ENCODE peak calls at places on chromosomes 3 and 15, in six cellular contexts. F is K562, K is H1, R is GM12891, I is HepG2, V is GM12878. G is an unnamed sample.

GRCh38 chr3:127157181-127157828 is 35.6 kb upstream of the PRR23E start:
- DNase-seq in R (no peak), K (no peak), I (no peak), V (no peak), F (no peak), G (no peak)

GRCh38 chr3:177838951-177839350 is 641.7 kb upstream of the TBL1XR1 start:
- DNase-seq in R (no peak), F (no peak), K (no peak), V (no peak), I (no peak), G (no peak)

GRCh38 chr3:140771030-140771677 is 93.3 kb downstream of the TRIM42 start:
- DNase-seq in R (no peak), I (no peak), F (no peak), V (no peak), K (no peak), G (no peak)

GRCh38 chr3:78139166-78139565 is 1099.3 kb downstream of the ROBO2 start:
- DNase-seq in R (no peak), F (no peak), K (no peak), I (no peak), V (no peak), G (no peak)

GRCh38 chr3:133058243-133058642 is 20.1 kb downstream of the TMEM108 start:
- DNase-seq in I (no peak), K (no peak), F (no peak), V (no peak), R (no peak), G (no peak)

GRCh38 chr15:66802087-66803001 is 100.3 kb downstream of the SMAD6 start:
- DNase-seq in R (no peak), F (peak), V (no peak), K (no peak), I (no peak), G (no peak)

GRCh38 chr15:64775551-64776401 is at the start of gene RBPMS2:
- DNase-seq in F (no peak), V (no peak), I (no peak), K (no peak), R (peak), G (no peak)

GRCh38 chr3:75631541-75631940 is 32.6 kb upstream of the FRG2C start:
- DNase-seq in V (no peak), F (no peak), R (no peak), K (no peak), I (no peak), G (no peak)

GRCh38 chr15:80072285-80072684 is 12.8 kb downstream of the ZFAND6 start:
- DNase-seq in R (no peak), F (peak), V (peak), I (peak), K (no peak), G (no peak)

GRCh38 chr15:48963524-48964113 is at the start of gene SHC4:
- DNase-seq in K (no peak), V (no peak), R (peak), I (peak), F (peak), G (no peak)

GRCh38 chr15:100125627-100126231 is 216.0 kb downstream of the ADAMTS17 start:
- DNase-seq in F (no peak), V (no peak), R (no peak), K (no peak), I (no peak), G (no peak)

GRCh38 chr3:96331341-96331740 is 483.1 kb upstream of the EPHA6 start:
- DNase-seq in K (no peak), R (no peak), I (no peak), F (no peak), V (no peak), G (no peak)

GRCh38 chr3:34185301-34185700 is 386.9 kb downstream of the PDCD6IP start:
- DNase-seq in F (no peak), R (no peak), I (no peak), V (no peak), K (no peak), G (no peak)

GRCh38 chr3:170473358-170473757 is 54.7 kb downstream of the CLDN11 start:
- DNase-seq in I (no peak), V (no peak), F (no peak), R (no peak), K (no peak), G (no peak)

GRCh38 chr3:122092460-122093165 is 37.5 kb downstream of the CD86 start:
- DNase-seq in I (no peak), R (no peak), K (no peak), F (peak), V (no peak), G (no peak)

GRCh38 chr3:183491109-183491922 is 62.9 kb upstream of the MCF2L2 start:
- DNase-seq in F (no peak), I (no peak), K (no peak), V (no peak), R (no peak), G (no peak)

GRCh38 chr3:112010631-112011030 is 11.9 kb downstream of the TAGLN3 start:
- DNase-seq in K (no peak), V (no peak), I (no peak), F (no peak), R (no peak), G (no peak)

GRCh38 chr3:39757312-39757711 is 52.1 kb upstream of the MYRIP start:
- DNase-seq in F (no peak), V (no peak), R (no peak), I (no peak), K (no peak), G (no peak)

GRCh38 chr15:60580650-60581415 is 101.9 kb upstream of the ICE2 start:
- DNase-seq in K (no peak), I (peak), F (no peak), V (no peak), R (no peak), G (no peak)

GRCh38 chr3:52210037-52210436 is 12.1 kb downstream of the ALAS1 start:
- DNase-seq in K (no peak), F (no peak), R (no peak), I (no peak), V (no peak), G (no peak)

GRCh38 chr15:48641416-48641815 is 4.1 kb downstream of the FBN1 start:
- DNase-seq in F (no peak), K (no peak), V (peak), I (no peak), R (peak), G (no peak)

GRCh38 chr15:93146196-93146595 is 57.2 kb upstream of the RGMA start:
- DNase-seq in F (no peak), K (no peak), V (no peak), I (no peak), R (no peak), G (no peak)

GRCh38 chr15:81265944-81266775 is 57.8 kb downstream of the STARD5 start:
- DNase-seq in I (peak), F (peak), R (peak), K (peak), V (no peak), G (peak)

GRCh38 chr15:93614446-93615104 is 525.6 kb upstream of the RGMA start:
- DNase-seq in V (no peak), K (no peak), I (no peak), F (no peak), R (no peak), G (no peak)

GRCh38 chr15:63094495-63094931 is 27.1 kb upstream of the LACTB start:
- DNase-seq in K (no peak), F (no peak), I (peak), V (no peak), R (no peak), G (no peak)

GRCh38 chr3:34178415-34178814 is 380.0 kb downstream of the PDCD6IP start:
- DNase-seq in K (no peak), F (no peak), I (no peak), V (no peak), R (no peak), G (no peak)

DNA sequence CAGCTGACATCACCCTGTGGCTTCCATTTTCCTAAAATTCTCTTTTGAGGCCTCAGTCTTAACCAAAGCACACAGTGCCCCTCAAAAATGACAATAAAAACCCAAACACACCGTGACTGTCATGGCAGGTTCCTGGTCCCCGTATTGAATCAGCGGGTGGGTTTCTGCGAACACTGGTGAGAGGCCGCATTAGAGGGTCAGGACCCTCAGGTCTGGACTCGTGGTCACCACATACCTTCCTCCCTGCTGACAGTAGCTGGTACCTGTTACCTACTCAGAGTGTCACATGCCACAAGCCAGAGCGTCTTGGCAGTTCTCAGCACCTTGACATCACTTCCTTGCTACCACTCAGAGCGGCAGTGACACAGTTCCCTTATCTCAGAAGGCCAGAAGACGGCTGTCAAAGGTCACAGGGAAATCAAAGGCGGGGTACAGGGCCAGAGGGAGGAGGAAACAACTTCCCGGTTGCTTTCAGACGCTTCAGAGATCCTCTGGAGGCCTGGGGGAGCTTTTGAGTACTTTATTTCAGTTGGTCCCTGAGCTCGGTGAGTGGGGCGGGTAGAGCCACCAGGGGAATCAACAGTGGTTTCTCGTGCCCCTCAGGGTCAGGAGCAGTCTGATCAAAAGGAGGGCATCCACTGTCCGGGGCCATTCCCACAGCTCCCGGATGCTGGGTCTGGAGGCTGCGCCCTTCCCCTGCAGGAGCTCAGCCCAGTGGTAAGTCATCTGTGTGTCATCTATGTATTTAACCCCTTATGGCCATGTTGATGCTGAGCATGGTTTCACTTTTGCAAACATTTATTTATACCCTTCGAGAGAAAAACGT is at the start of the genes CCR5AS and CCRL2:
- DNase-seq in R (peak), F (peak), K (no peak), I (no peak), V (no peak), G (peak)
- TF ChIP-seq POLR2AphosphoS5 in R (no peak), F (peak), K (no peak), I (no peak), V (no peak), G (no peak)

DNA sequence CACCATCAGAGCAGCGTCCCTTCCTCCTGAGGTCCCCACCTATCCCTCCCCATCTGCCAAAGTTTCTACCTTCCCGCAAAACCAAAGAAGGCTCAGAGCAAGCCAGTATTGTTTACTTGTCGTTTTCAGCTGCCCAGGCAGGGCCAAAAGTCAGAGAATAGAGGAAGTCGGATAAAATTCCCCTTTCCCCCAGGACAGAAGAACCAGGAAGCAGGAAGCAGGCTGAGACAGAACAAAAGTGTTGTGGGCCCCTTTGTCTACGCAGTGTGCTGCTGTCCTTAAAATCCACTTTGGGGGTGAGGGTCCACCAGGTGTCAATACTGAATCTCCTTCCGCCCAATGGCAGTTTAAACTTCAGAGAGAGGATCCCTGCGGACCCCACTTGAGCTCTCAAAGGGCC is 18.5 kb upstream of the RPL32 start:
- DNase-seq in R (no peak), F (no peak), I (no peak), V (no peak), K (no peak), G (no peak)
- TF ChIP-seq POLR2A in R (no peak), F (no peak), I (no peak), V (no peak), K (no peak), G (no peak)

DNA sequence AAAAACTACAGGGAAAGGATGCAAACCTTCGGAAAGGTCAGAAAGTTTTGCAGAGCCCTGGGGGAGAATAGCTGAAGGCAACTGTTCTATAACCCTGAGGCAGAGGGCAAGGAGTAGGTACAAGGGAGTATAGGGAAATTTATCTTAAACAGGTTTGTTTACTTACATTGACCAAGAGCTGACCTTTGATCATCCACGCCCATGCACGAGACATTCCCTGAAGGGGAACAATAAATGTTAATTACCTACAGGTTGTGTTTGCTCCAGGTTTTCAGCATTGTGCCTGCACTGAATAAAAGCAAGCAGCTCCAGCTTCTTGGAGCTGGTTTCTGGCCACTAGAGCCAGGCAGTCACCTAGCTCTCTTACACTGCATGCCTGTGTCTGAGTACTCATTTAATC is 524.5 kb upstream of the TGFBR2 start:
- DNase-seq in I (peak), R (no peak), F (no peak), K (no peak), V (no peak), G (no peak)
- TF ChIP-seq TAF1 in I (no peak), R (no peak), F (no peak), K (no peak), V (no peak), G (no peak)

GRCh38 chr3:12994607-12995388 is 78.4 kb downstream of the IQSEC1 start:
- DNase-seq in I (peak), V (no peak), R (peak), K (peak), F (peak), G (peak)
- TF ChIP-seq POLR2AphosphoS5 in I (no peak), V (no peak), R (no peak), K (no peak), F (peak), G (peak)

GRCh38 chr3:157335198-157335597 is 101.5 kb upstream of the PTX3 start:
- DNase-seq in R (no peak), I (no peak), K (no peak), F (no peak), V (no peak), G (no peak)

GRCh38 chr3:157336252-157337009 is 100.2 kb upstream of the PTX3 start:
- DNase-seq in V (no peak), F (no peak), R (no peak), I (no peak), K (no peak), G (no peak)

GRCh38 chr3:157330206-157330605 is 106.4 kb upstream of the PTX3 start:
- DNase-seq in V (no peak), K (no peak), F (no peak), R (no peak), I (no peak), G (no peak)

GRCh38 chr3:157333551-157333991 is 103.1 kb upstream of the PTX3 start:
- DNase-seq in F (no peak), R (no peak), I (no peak), V (no peak), K (no peak), G (no peak)

GRCh38 chr3:157335677-157336076 is 101.0 kb upstream of the PTX3 start:
- DNase-seq in K (peak), F (no peak), I (no peak), V (no peak), R (no peak), G (no peak)
- TF ChIP-seq POLR2A in K (no peak), F (no peak), I (no peak), V (no peak), R (no peak), G (no peak)

GRCh38 chr15:68489426-68489825 is 57.5 kb upstream of the ITGA11 start:
- DNase-seq in I (no peak), V (no peak), K (no peak), F (no peak), R (no peak), G (no peak)
- TF ChIP-seq TAF1 in I (no peak), V (no peak), K (no peak), F (no peak), R (no peak), G (no peak)

GRCh38 chr15:26156041-26156440 is 292.9 kb upstream of the ATP10A start:
- DNase-seq in F (no peak), I (no peak), R (no peak), K (no peak), V (no peak), G (no peak)
- TF ChIP-seq POLR2AphosphoS5 in F (no peak), I (no peak), R (no peak), K (no peak), V (no peak), G (no peak)

DNA sequence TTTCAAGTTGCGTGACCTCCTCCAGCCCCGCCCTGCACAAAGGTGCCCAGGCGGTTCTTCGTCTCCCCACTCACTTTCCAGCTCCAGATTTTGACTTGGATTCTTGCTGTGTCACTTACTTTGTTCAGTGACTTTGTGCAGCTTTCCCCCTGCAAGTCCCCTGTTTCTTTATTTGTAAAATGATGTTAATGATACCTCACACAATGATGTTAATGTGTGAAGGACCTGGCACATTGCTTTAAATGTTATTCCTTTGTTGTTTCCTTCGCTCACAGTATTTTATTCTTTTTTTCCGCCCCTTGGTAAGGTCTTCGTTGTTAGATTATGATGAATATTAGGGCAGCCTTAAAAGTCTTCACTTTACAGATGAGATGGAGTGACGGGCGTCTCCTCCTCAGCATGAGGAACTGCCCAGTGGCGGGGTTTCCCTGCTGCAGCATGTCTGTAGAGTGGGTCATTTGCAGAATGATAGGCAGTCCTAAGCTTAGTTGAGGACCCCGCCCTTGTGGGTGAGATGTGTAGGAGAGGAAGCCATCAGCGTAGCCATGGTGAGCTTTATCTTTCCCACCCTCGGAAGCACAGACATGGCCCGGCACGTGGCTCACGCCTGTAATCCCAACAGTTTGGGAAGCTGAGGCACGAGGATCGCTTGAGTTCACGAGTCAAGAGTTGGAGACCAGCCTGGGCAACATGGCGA is 728 bp downstream of the NIT2 start:
- DNase-seq in R (peak), V (no peak), F (peak), I (peak), K (no peak), G (peak)
- TF ChIP-seq POLR2A in R (no peak), V (no peak), F (peak), I (no peak), K (no peak), G (no peak)

G was measured in GM12892.